ENCODE peak calls at places on chromosomes 4 and X, in seven cellular contexts. T is uterus, K is A549, O is WERI-Rb-1, Q is B cell, Y is H9, X is PC-9. L is an unnamed sample.

GRCh38 chr4:11532138-11532537 is 103.4 kb upstream of the HS3ST1 start:
- DNase-seq in X (no peak), Y (no peak), K (no peak), T (no peak), Q (no peak), O (no peak), L (no peak)

GRCh38 chrX:56804867-56805266 is 75.8 kb downstream of the NBDY start:
- DNase-seq in T (no peak), O (no peak), X (no peak), Y (no peak), Q (no peak), K (no peak), L (no peak)

GRCh38 chr4:111210576-111210975 is 587.7 kb upstream of the PITX2 start:
- DNase-seq in Y (no peak), O (no peak), T (no peak), Q (no peak), X (no peak), K (no peak), L (no peak)

GRCh38 chr4:170202721-170203120 is 113.0 kb upstream of the AADAT start:
- DNase-seq in O (no peak), Q (peak), X (no peak), T (no peak), K (no peak), Y (no peak), L (no peak)

GRCh38 chr4:142901166-142901662 is 55.1 kb upstream of the INPP4B start:
- DNase-seq in O (no peak), Y (no peak), T (no peak), Q (no peak), X (no peak), K (no peak), L (no peak)

GRCh38 chr4:180860136-180860720 is 1383.0 kb upstream of the TENM3 start:
- DNase-seq in T (no peak), Y (no peak), O (no peak), K (no peak), Q (no peak), X (no peak), L (no peak)

GRCh38 chr4:174136013-174136412 is 147.5 kb downstream of the FBXO8 start:
- DNase-seq in X (no peak), Q (no peak), K (no peak), O (no peak), Y (no peak), T (no peak), L (no peak)

GRCh38 chr4:134426821-134427220 is 225.2 kb upstream of the PABPC4L start:
- DNase-seq in X (no peak), T (no peak), K (no peak), Y (no peak), Q (no peak), O (no peak), L (no peak)

GRCh38 chrX:139759637-139760036 is 51.7 kb upstream of the MCF2 start:
- DNase-seq in T (no peak), Q (no peak), Y (no peak), O (peak), K (peak), X (peak), L (peak)

GRCh38 chr4:173371292-173372192 is 788 bp downstream of the SAP30 start:
- DNase-seq in T (peak), Y (peak), O (peak), K (peak), X (peak), Q (peak), L (peak)

GRCh38 chrX:445727-446126 is 59.0 kb upstream of the PPP2R3B start:
- DNase-seq in X (no peak), K (no peak), Y (no peak), Q (no peak), T (no peak), O (no peak), L (no peak)

GRCh38 chr4:48774760-48775398 is 5.2 kb downstream of the FRYL start:
- DNase-seq in X (no peak), Y (no peak), Q (no peak), O (no peak), T (no peak), K (no peak), L (no peak)

GRCh38 chrX:9638871-9639270 is 126.8 kb downstream of the GPR143 start:
- DNase-seq in K (no peak), T (no peak), Y (no peak), X (no peak), O (no peak), Q (no peak), L (no peak)

GRCh38 chr4:169254546-169254983 is 16.2 kb downstream of the SH3RF1 start:
- DNase-seq in T (no peak), Q (no peak), Y (no peak), O (no peak), X (no peak), K (peak), L (no peak)

GRCh38 chrX:106397788-106398538 is 213.8 kb upstream of the RADX start:
- DNase-seq in X (no peak), T (no peak), Y (no peak), K (no peak), Q (no peak), O (no peak), L (no peak)

GRCh38 chrX:71095971-71096701 is 485 bp downstream of the FOXO4 start:
- DNase-seq in X (peak), T (no peak), Q (no peak), K (no peak), Y (no peak), O (no peak), L (peak)

GRCh38 chrX:70694339-70695122 is 214.0 kb downstream of the TEX11 start:
- DNase-seq in X (no peak), K (no peak), O (no peak), Q (no peak), T (no peak), Y (no peak), L (no peak)

GRCh38 chrX:46803140-46803539 is 33.7 kb upstream of the RP2 start:
- DNase-seq in Y (no peak), O (no peak), K (peak), X (no peak), Q (no peak), T (no peak), L (peak)

GRCh38 chr4:166012129-166013078 is 139.4 kb downstream of the TLL1 start:
- DNase-seq in O (no peak), X (no peak), T (no peak), Q (no peak), K (no peak), Y (no peak), L (no peak)

GRCh38 chrX:30939928-30940327 is 50.9 kb upstream of the TAB3 start:
- DNase-seq in K (no peak), Q (no peak), O (no peak), T (no peak), Y (no peak), X (no peak), L (no peak)

GRCh38 chr4:3128058-3128457 is 53.6 kb downstream of the HTT start:
- DNase-seq in T (no peak), K (no peak), X (no peak), Y (no peak), O (peak), Q (no peak), L (no peak)

GRCh38 chr4:19187709-19188108 is 1064.0 kb upstream of the SLIT2 start:
- DNase-seq in T (no peak), Q (no peak), Y (no peak), X (no peak), K (no peak), O (no peak), L (no peak)

GRCh38 chr4:163875327-163875726 is 380.8 kb downstream of the TMA16 start:
- DNase-seq in T (no peak), Y (no peak), X (no peak), O (no peak), K (no peak), Q (no peak), L (no peak)

GRCh38 chr4:169611157-169611556 is 1.2 kb downstream of the NEK1 start:
- DNase-seq in K (no peak), T (no peak), X (no peak), O (no peak), Y (no peak), Q (no peak), L (no peak)

GRCh38 chr4:184817494-184818215 is 8.1 kb downstream of the ACSL1 start:
- DNase-seq in Q (no peak), Y (no peak), O (no peak), K (no peak), T (no peak), X (no peak), L (no peak)

GRCh38 chr4:37476256-37476655 is 209.9 kb downstream of the RELL1 start:
- DNase-seq in T (no peak), Y (no peak), K (no peak), X (no peak), O (no peak), Q (no peak), L (no peak)

GRCh38 chr4:40507977-40508376 is 121.7 kb downstream of the RBM47 start:
- DNase-seq in O (no peak), Y (no peak), Q (no peak), K (peak), T (no peak), X (no peak), L (no peak)

GRCh38 chr4:152309418-152309817 is 226.5 kb downstream of the FBXW7 start:
- DNase-seq in K (no peak), Y (no peak), T (no peak), Q (no peak), X (no peak), O (no peak), L (no peak)

DNA sequence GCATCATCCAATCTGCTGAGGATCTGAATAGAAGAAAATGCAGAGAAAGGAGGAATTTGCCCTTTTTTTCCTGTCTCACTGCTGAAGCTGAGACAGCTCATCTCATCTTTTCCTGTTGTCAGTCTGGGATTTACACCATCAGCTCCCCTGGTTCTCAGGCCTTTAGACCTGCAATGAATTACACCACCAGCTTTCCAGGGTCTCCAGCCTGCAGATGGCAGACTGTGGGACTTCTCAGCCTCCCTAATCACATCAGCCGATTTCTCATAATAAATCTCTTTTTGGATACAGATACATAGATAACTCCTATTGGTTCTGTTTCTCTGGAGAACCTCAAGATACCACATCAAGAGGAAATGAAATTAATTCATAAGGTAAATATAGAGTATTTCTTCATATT is 134.6 kb upstream of the MAB21L2 start:
- DNase-seq in K (no peak), X (no peak), Q (no peak), O (peak), Y (no peak), T (no peak), L (no peak)
- TF ChIP-seq CTCF in K (no peak), X (no peak), Q (no peak), O (no peak), Y (no peak), T (no peak), L (no peak)

GRCh38 chr4:138492178-138492577 is 250.0 kb upstream of the SLC7A11 start:
- DNase-seq in X (no peak), Q (no peak), T (no peak), K (no peak), Y (no peak), O (no peak), L (no peak)

GRCh38 chr4:138499627-138500026 is 257.5 kb upstream of the SLC7A11 start:
- DNase-seq in X (no peak), O (no peak), T (no peak), Q (no peak), K (no peak), Y (no peak), L (no peak)

GRCh38 chr4:138500869-138501268 is 258.7 kb upstream of the SLC7A11 start:
- DNase-seq in Y (no peak), Q (no peak), X (no peak), T (no peak), K (no peak), O (no peak), L (no peak)

DNA sequence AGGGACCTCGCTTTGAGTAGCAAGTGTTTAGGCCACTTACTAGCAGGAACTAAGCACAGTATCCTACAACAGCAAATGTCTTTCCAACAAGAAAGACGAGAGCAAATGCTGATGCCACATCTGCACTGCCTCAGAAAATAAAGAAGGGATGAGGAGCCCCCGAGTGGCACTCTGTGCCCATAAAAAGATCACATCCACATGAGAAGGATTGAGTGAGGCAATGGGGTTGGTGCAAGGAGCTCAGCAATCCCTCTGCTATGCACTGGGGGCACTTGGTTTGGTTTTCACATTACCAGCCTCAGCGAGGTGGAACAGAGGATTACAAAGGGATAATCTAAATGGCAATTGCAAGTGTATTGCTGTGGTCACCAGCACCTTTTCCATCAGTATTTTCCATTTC is 252.8 kb upstream of the SLC7A11 start:
- DNase-seq in Y (peak), K (peak), X (peak), T (no peak), O (peak), Q (no peak), L (peak)
- TF ChIP-seq CTCF in Y (peak), K (peak), X (peak), T (no peak), O (peak), Q (no peak), L (peak)

GRCh38 chr4:20297246-20297645 is 45.5 kb downstream of the SLIT2 start:
- DNase-seq in X (no peak), K (no peak), Y (no peak), T (no peak), O (no peak), Q (no peak), L (no peak)

GRCh38 chr4:20301161-20301560 is 49.5 kb downstream of the SLIT2 start:
- DNase-seq in T (no peak), K (no peak), X (no peak), O (no peak), Y (no peak), Q (no peak), L (no peak)

GRCh38 chr4:20297800-20298199 is 46.1 kb downstream of the SLIT2 start:
- DNase-seq in X (no peak), Q (no peak), Y (no peak), T (no peak), O (no peak), K (no peak), L (no peak)

GRCh38 chr4:20298986-20299385 is 47.3 kb downstream of the SLIT2 start:
- DNase-seq in O (no peak), Y (no peak), T (no peak), X (no peak), Q (no peak), K (no peak), L (no peak)

DNA sequence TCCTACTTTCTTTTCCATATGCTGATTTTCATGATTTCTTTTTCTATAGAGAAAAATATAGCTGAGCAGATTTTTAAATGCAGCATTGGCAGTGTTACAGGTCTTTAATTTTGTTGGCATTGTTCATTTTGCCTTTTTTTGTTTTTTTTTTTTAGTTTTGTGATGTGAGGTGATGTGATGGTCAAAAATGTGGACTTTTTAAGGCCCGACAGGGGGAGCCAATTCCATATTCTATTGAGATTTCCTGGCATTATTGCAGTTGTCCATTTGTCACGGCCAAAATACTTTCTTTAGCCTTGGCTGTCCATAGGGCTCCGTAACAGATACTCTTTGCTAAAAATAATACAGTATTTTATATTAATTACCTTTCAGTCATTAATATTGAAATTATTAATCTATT is 47.8 kb downstream of the SLIT2 start:
- DNase-seq in K (peak), Y (no peak), Q (no peak), X (no peak), O (no peak), T (no peak), L (peak)
- TF ChIP-seq CTCF in K (no peak), Y (peak), Q (no peak), X (peak), O (peak), T (no peak), L (peak)

GRCh38 chr4:145868637-145869409 is 69.8 kb downstream of the ZNF827 start:
- DNase-seq in Y (no peak), X (no peak), K (no peak), Q (no peak), O (no peak), T (no peak), L (no peak)
- TF ChIP-seq CTCF in Y (peak), X (no peak), K (peak), Q (no peak), O (no peak), T (no peak), L (no peak)

GRCh38 chrX:108139303-108139702 is 47.7 kb downstream of the ATG4A start:
- DNase-seq in Q (no peak), K (no peak), X (no peak), Y (peak), O (no peak), T (no peak), L (peak)
- TF ChIP-seq CTCF in Q (no peak), K (peak), X (peak), Y (peak), O (peak), T (no peak), L (no peak)

DNA sequence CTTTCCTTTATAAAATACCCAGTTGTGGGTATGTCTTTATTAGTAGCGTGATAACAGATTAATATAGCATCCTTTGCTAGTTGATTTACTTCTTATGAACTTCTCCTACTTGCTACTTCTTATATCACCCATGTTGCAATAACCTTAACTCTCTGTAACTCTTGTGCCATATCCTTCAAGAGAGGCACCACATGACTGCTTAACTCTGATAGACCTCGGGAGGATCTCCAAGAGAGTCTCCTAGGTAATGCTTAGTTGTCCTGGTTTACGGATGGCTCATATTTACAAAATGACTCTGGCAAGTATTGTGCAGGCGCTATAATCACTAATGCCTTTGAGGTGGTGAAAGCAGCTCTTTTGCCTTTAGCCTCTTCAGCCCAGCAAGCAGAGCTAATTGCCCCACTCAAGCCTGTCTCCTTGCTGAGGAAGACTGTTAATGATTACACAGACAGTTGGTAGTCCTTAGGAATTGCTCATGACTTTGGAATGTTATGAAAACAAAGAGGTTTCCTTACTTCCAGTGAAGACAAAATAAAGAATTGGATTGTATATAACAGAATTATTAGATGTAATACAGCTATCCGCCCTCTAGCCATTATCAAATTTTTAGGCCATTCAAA is 1305.8 kb downstream of the PCDH7 start:
- DNase-seq in Q (no peak), O (no peak), T (no peak), K (peak), Y (no peak), X (no peak), L (no peak)
- TF ChIP-seq CTCF in Q (no peak), O (no peak), T (no peak), K (no peak), Y (no peak), X (no peak), L (no peak)

DNA sequence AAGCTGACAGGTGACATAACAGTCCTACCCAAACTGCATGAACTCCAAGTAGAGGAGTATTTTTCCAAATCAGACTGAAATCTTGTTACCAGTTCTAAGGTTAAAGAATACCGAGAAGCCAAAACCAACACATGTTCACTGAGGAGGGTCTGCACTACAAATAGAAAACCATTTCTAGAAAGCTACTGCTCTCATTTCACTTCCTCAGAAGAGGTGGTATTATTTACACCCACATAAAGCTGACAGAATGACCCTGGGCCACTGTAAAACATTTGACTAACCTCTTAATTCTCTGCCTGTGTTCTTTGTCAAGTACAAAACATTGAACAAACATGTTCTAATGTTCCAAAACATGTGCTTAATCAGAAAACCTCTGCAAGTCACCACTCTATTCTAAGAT is 95.8 kb downstream of the IQCM start:
- DNase-seq in T (no peak), Y (no peak), K (no peak), X (no peak), O (no peak), Q (no peak), L (no peak)
- TF ChIP-seq CTCF in T (no peak), Y (no peak), K (no peak), X (no peak), O (no peak), Q (no peak), L (no peak)

GRCh38 chrX:13659057-13659456 is 6.1 kb downstream of the TCEANC start:
- DNase-seq in Y (no peak), Q (no peak), O (no peak), X (no peak), T (no peak), K (peak), L (no peak)

GRCh38 chrX:13662537-13662841 is 9.5 kb downstream of the TCEANC start:
- DNase-seq in Q (no peak), K (no peak), O (no peak), X (no peak), Y (no peak), T (no peak), L (no peak)

GRCh38 chrX:13661735-13662536 is 9.0 kb downstream of the TCEANC start:
- DNase-seq in K (no peak), X (no peak), Y (no peak), Q (no peak), O (no peak), T (no peak), L (no peak)

GRCh38 chrX:13664026-13664425 is 11.1 kb downstream of the TCEANC start:
- DNase-seq in T (no peak), O (no peak), Y (no peak), Q (no peak), X (no peak), K (no peak), L (no peak)

GRCh38 chrX:13658602-13659001 is 5.7 kb downstream of the TCEANC start:
- DNase-seq in Q (peak), K (peak), T (no peak), X (no peak), Y (no peak), O (no peak), L (peak)
- TF ChIP-seq CTCF in Q (peak), K (peak), T (peak), X (peak), Y (peak), O (peak), L (peak)